ENCODE peak calls at places on chromosomes 12 and 14, in seven cellular contexts. D is neural progenitor cell; E is A549; M is cardiac fibroblast; F is fibroblast of lung; L is activated CD8-positive, alpha-beta T cell treated with anti-CD3 and anti-CD28 coated beads for 36 hours; W is Panc1. I is an unnamed sample.

GRCh38 chr12:31506907-31507306 is 84.0 kb downstream of the DENND5B start:
- DNase-seq in D (peak), E (no peak), M (peak), F (no peak), L (no peak), W (no peak), I (no peak)

GRCh38 chr14:104864267-104865068 is 600 bp upstream of the CEP170B start:
- DNase-seq in D (peak), E (peak), M (no peak), F (no peak), L (no peak), W (no peak), I (no peak)

GRCh38 chr12:6333566-6333965 is 8.3 kb downstream of the TNFRSF1A start:
- DNase-seq in D (no peak), E (no peak), M (no peak), F (no peak), L (peak), W (no peak), I (peak)

GRCh38 chr12:116343331-116343884 is 65.9 kb upstream of the MED13L start:
- DNase-seq in D (no peak), E (no peak), M (no peak), F (no peak), L (no peak), W (no peak), I (no peak)

GRCh38 chr12:51424094-51424661 is 453 bp upstream of the SLC4A8 start:
- DNase-seq in D (no peak), E (no peak), M (no peak), F (no peak), L (no peak), W (no peak), I (peak)

GRCh38 chr14:103696466-103697071 is 18.7 kb downstream of the XRCC3 start:
- DNase-seq in D (no peak), E (no peak), M (peak), F (peak), L (no peak), W (no peak), I (peak)

GRCh38 chr14:92647499-92648279 is 100.7 kb downstream of the LGMN start:
- DNase-seq in D (no peak), E (no peak), M (peak), F (peak), L (no peak), W (no peak), I (peak)

GRCh38 chr12:114339626-114340025 is 66.3 kb downstream of the TBX5 start:
- DNase-seq in D (no peak), E (no peak), M (peak), F (peak), L (no peak), W (no peak), I (peak)

GRCh38 chr14:103141117-103141796 is 18.0 kb downstream of the TNFAIP2 start:
- DNase-seq in D (peak), E (peak), M (peak), F (peak), L (peak), W (peak), I (peak)

GRCh38 chr14:101587403-101587998 is 26.2 kb downstream of the DIO3 start:
- DNase-seq in D (peak), E (no peak), M (no peak), F (no peak), L (no peak), W (no peak), I (no peak)

GRCh38 chr12:29316772-29317171 is 64.2 kb downstream of the ERGIC2 start:
- DNase-seq in D (peak), E (no peak), M (peak), F (no peak), L (no peak), W (no peak), I (peak)

GRCh38 chr14:25010471-25010870 is 39.5 kb downstream of the STXBP6 start:
- DNase-seq in D (no peak), E (no peak), M (no peak), F (no peak), L (no peak), W (no peak), I (no peak)

GRCh38 chr12:57641699-57642442 is 8.9 kb upstream of the B4GALNT1 start:
- DNase-seq in D (no peak), E (no peak), M (no peak), F (no peak), L (no peak), W (no peak), I (no peak)

GRCh38 chr12:115597157-115597712 is 680.3 kb downstream of the MED13L start:
- DNase-seq in D (no peak), E (no peak), M (peak), F (peak), L (peak), W (no peak), I (peak)

GRCh38 chr12:115866909-115867525 is 410.5 kb downstream of the MED13L start:
- DNase-seq in D (peak), E (peak), M (no peak), F (no peak), L (no peak), W (no peak), I (no peak)

GRCh38 chr12:12598864-12599263 is 12.8 kb upstream of the CREBL2 start:
- DNase-seq in D (no peak), E (no peak), M (no peak), F (no peak), L (no peak), W (no peak), I (no peak)

GRCh38 chr12:10968765-10969456 is 17.8 kb downstream of the TAS2R50 start:
- DNase-seq in D (no peak), E (no peak), M (peak), F (peak), L (no peak), W (no peak), I (peak)

GRCh38 chr14:102020058-102020971 is 55.9 kb downstream of the DYNC1H1 start:
- DNase-seq in D (no peak), E (no peak), M (no peak), F (peak), L (peak), W (no peak), I (peak)

GRCh38 chr12:29693962-29694361 is 89.8 kb downstream of the TMTC1 start:
- DNase-seq in D (no peak), E (no peak), M (no peak), F (no peak), L (no peak), W (no peak), I (no peak)

GRCh38 chr12:111173391-111174282 is 195.3 kb downstream of the PHETA1 start:
- DNase-seq in D (no peak), E (no peak), M (no peak), F (no peak), L (no peak), W (no peak), I (no peak)

GRCh38 chr14:35341454-35342159 is 49.4 kb downstream of the PSMA6 start:
- DNase-seq in D (peak), E (peak), M (peak), F (peak), L (peak), W (no peak), I (peak)

GRCh38 chr12:96241484-96242256 is 47.5 kb downstream of the ELK3 start:
- DNase-seq in D (no peak), E (no peak), M (peak), F (peak), L (peak), W (no peak), I (peak)

GRCh38 chr12:39620664-39621658 is 1.4 kb upstream of the ABCD2 start:
- DNase-seq in D (no peak), E (no peak), M (no peak), F (peak), L (peak), W (no peak), I (no peak)

GRCh38 chr14:86847176-86847575 is 1145.8 kb downstream of the GALC start:
- DNase-seq in D (no peak), E (no peak), M (no peak), F (peak), L (no peak), W (no peak), I (no peak)

GRCh38 chr12:56521590-56522371 is at the start of gene RBMS2:
- DNase-seq in D (peak), E (peak), M (peak), F (peak), L (peak), W (no peak), I (peak)

GRCh38 chr14:31770271-31770670 is 209.1 kb downstream of the NUBPL start:
- DNase-seq in D (no peak), E (no peak), M (peak), F (peak), L (no peak), W (no peak), I (peak)

GRCh38 chr14:97299661-97300060 is 502.5 kb downstream of the VRK1 start:
- DNase-seq in D (peak), E (no peak), M (no peak), F (no peak), L (peak), W (no peak), I (no peak)

GRCh38 chr14:54102530-54102929 is 145.9 kb upstream of the BMP4 start:
- DNase-seq in D (no peak), E (no peak), M (no peak), F (no peak), L (no peak), W (no peak), I (no peak)

GRCh38 chr14:96917442-96917963 is 120.3 kb downstream of the VRK1 start:
- DNase-seq in D (no peak), E (no peak), M (no peak), F (no peak), L (no peak), W (no peak), I (no peak)

GRCh38 chr12:111183094-111183493 is 185.8 kb downstream of the PHETA1 start:
- DNase-seq in D (no peak), E (no peak), M (no peak), F (no peak), L (no peak), W (no peak), I (no peak)

DNA sequence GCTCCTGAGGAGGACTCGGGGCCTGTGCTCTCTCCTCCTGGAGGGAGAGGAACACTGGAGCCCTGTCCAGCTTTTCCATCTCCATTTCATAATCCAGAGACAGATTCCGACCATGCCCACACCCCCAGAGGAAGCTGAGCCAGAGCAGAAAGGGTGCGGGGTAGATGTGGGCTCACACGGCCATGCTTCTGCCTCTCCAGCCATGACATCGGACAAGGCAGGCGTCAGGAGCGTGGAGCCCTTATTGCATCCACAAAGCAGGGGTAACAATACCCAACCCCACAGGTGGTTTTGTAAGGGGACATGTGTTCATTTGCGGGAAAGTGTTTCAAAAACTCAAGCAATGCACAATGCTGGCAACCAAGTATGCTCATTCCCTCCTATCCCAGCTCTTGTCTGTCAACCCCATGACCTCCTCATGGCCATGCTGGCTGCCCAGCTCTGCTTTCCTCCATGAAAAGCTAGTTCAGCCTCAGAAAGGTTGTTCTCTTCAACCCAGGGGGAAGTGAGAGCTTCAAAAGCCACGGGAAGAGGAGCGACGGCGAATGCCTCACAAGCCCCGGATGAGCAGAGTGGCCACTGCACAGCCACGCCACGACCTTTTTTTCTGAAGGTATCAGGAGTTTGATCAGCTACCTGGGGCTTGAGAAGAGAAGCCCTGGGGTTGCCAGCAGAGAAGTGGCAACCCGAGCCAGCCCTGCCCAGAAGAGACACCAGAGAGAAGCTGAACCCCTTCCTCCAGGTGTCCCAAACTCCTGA is 161.7 kb downstream of the DPF3 start:
- DNase-seq in D (no peak), E (no peak), M (no peak), F (no peak), L (no peak), W (no peak), I (no peak)
- TF ChIP-seq CTCF in D (no peak), E (no peak), M (no peak), F (no peak), L (no peak), W (no peak), I (no peak)

GRCh38 chr12:8907513-8907912 is 6.8 kb upstream of the PHC1 start:
- DNase-seq in D (no peak), E (no peak), M (no peak), F (no peak), L (no peak), W (no peak), I (no peak)

GRCh38 chr12:8899835-8900234 is 14.5 kb upstream of the PHC1 start:
- DNase-seq in D (no peak), E (no peak), M (no peak), F (no peak), L (no peak), W (no peak), I (no peak)

GRCh38 chr12:8906781-8907180 is 7.5 kb upstream of the PHC1 start:
- DNase-seq in D (no peak), E (no peak), M (no peak), F (no peak), L (no peak), W (no peak), I (no peak)

GRCh38 chr12:8905546-8905945 is 8.8 kb upstream of the PHC1 start:
- DNase-seq in D (peak), E (no peak), M (peak), F (no peak), L (no peak), W (no peak), I (no peak)

DNA sequence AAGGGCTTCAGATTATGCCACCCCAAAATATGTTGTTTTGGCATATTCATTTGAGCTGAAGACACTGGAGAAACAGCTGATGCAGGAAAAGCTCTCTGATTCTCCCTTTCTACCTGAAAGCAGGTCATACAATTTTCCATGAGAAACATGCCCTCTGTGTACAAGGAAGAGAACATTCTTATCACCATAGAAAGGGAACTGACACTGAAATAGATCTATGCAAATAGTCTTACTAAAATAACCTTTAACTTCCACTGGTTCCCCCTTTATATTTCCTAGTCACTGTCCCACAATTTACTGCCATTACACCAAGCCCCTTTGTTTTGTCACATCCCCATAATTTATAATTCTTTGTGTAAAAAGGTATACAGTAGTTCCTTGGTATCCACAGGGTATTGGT is 9.6 kb upstream of the PHC1 start:
- DNase-seq in D (no peak), E (no peak), M (no peak), F (no peak), L (no peak), W (no peak), I (no peak)
- TF ChIP-seq CTCF in D (no peak), E (no peak), M (no peak), F (no peak), L (no peak), W (no peak), I (no peak)

GRCh38 chr14:69475194-69475818 is 9.2 kb upstream of the PLEKHD1 start:
- DNase-seq in D (peak), E (peak), M (peak), F (peak), L (peak), W (no peak), I (peak)
- TF ChIP-seq CTCF in D (peak), E (peak), M (peak), F (peak), L (peak), W (peak), I (peak)

GRCh38 chr14:29536886-29537511 is 390.6 kb downstream of the PRKD1 start:
- DNase-seq in D (no peak), E (no peak), M (peak), F (peak), L (no peak), W (no peak), I (peak)
- TF ChIP-seq CTCF in D (peak), E (peak), M (peak), F (peak), L (no peak), W (peak), I (peak)

DNA sequence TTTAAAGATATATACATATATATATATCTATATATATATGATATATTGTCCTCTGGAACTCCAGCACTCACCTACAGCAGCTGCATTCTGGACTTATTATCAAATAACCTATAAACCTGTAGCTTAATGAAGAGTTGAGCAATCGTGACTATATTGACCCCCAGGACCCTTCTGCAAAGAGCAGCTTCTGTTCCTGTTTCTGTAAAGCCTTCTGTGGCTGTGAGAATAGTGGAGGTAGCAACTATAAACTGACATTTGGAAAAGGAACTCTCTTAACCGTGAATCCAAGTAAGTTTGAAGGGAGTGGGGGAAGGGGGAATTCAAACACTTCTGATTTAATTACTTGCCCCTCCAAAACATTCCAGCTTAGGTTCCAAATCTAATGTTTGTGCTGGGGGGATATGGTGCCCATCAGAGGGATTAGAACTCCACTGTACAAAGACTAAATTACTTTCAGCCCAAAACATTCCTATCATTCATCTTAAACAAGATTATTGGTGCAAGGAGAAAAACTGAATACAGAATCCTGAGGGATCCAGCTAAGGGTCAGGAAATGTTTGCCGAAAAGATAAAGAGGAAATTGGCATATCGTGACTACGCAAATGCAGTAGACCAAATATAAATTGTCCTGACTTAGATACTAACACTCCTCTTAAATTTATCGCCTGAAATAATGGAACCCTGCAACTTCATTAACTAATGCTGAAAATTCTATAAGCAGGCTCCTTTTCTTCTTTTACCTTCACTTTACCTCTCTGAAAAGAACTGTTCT is 106.1 kb downstream of the DAD1 start:
- DNase-seq in D (no peak), E (no peak), M (no peak), F (no peak), L (no peak), W (no peak), I (no peak)
- TF ChIP-seq CTCF in D (no peak), E (no peak), M (no peak), F (no peak), L (no peak), W (no peak), I (no peak)

I was measured in fibroblast of mammary gland.